ENCODE peak calls at places on chromosome 14, in six cellular contexts. One of them, this sample, is unnamed.

GRCh38 chr14:102666635-102667034 is 74.2 kb downstream of the RCOR1 start:
- DNase-seq in uterus: no peak
- DNase-seq in fibroblast of the aortic adventitia: no peak
- DNase-seq in IMR-90: no peak
- DNase-seq in retinal pigment epithelial cell: no peak
- DNase-seq in mammary epithelial cell: no peak
- DNase-seq in this sample: no peak

GRCh38 chr14:92510972-92511371 is 2.6 kb upstream of the RIN3 start:
- DNase-seq in uterus: no peak
- DNase-seq in fibroblast of the aortic adventitia: no peak
- DNase-seq in IMR-90: no peak
- DNase-seq in retinal pigment epithelial cell: no peak
- DNase-seq in mammary epithelial cell: no peak
- DNase-seq in this sample: no peak

GRCh38 chr14:97995571-97995970 is 1198.4 kb downstream of the VRK1 start:
- DNase-seq in uterus: no peak
- DNase-seq in fibroblast of the aortic adventitia: no peak
- DNase-seq in IMR-90: no peak
- DNase-seq in retinal pigment epithelial cell: no peak
- DNase-seq in mammary epithelial cell: no peak
- DNase-seq in this sample: no peak

GRCh38 chr14:31127690-31128089 is 79.9 kb downstream of the HECTD1 start:
- DNase-seq in uterus: no peak
- DNase-seq in fibroblast of the aortic adventitia: no peak
- DNase-seq in IMR-90: no peak
- DNase-seq in retinal pigment epithelial cell: no peak
- DNase-seq in mammary epithelial cell: peak; percentile 16
- DNase-seq in this sample: no peak

GRCh38 chr14:38485011-38485410 is 229.1 kb upstream of the CLEC14A start:
- DNase-seq in uterus: no peak
- DNase-seq in fibroblast of the aortic adventitia: no peak
- DNase-seq in IMR-90: no peak
- DNase-seq in retinal pigment epithelial cell: no peak
- DNase-seq in mammary epithelial cell: no peak
- DNase-seq in this sample: no peak

GRCh38 chr14:74539503-74539902 is 45.9 kb downstream of the ISCA2 start:
- DNase-seq in uterus: no peak
- DNase-seq in fibroblast of the aortic adventitia: no peak
- DNase-seq in IMR-90: no peak
- DNase-seq in retinal pigment epithelial cell: no peak
- DNase-seq in mammary epithelial cell: no peak
- DNase-seq in this sample: no peak

GRCh38 chr14:91173221-91173670 is 59.4 kb downstream of the DGLUCY start:
- DNase-seq in uterus: peak; percentile 87
- DNase-seq in fibroblast of the aortic adventitia: peak; percentile 88
- DNase-seq in IMR-90: peak; percentile 80
- DNase-seq in retinal pigment epithelial cell: peak; percentile 41
- DNase-seq in mammary epithelial cell: peak; percentile 52
- DNase-seq in this sample: peak; percentile 42

GRCh38 chr14:67680121-67680602 is 5.7 kb upstream of the VTI1B start:
- DNase-seq in uterus: no peak
- DNase-seq in fibroblast of the aortic adventitia: peak; percentile 88
- DNase-seq in IMR-90: peak; percentile 98
- DNase-seq in retinal pigment epithelial cell: no peak
- DNase-seq in mammary epithelial cell: peak; percentile 81
- DNase-seq in this sample: no peak

GRCh38 chr14:74756326-74756725 is 6.8 kb upstream of the YLPM1 start:
- DNase-seq in uterus: no peak
- DNase-seq in fibroblast of the aortic adventitia: no peak
- DNase-seq in IMR-90: no peak
- DNase-seq in retinal pigment epithelial cell: no peak
- DNase-seq in mammary epithelial cell: no peak
- DNase-seq in this sample: no peak

GRCh38 chr14:105440992-105441391 is 21.4 kb downstream of the MTA1 start:
- DNase-seq in uterus: no peak
- DNase-seq in fibroblast of the aortic adventitia: no peak
- DNase-seq in IMR-90: no peak
- DNase-seq in retinal pigment epithelial cell: no peak
- DNase-seq in mammary epithelial cell: no peak
- DNase-seq in this sample: no peak

GRCh38 chr14:73717998-73718741 is 4.0 kb upstream of the PNMA1 start:
- DNase-seq in uterus: peak; percentile 85
- DNase-seq in fibroblast of the aortic adventitia: no peak
- DNase-seq in IMR-90: peak; percentile 76
- DNase-seq in retinal pigment epithelial cell: no peak
- DNase-seq in mammary epithelial cell: no peak
- DNase-seq in this sample: no peak

GRCh38 chr14:43665570-43666267 is 841.4 kb downstream of the FSCB start:
- DNase-seq in uterus: no peak
- DNase-seq in fibroblast of the aortic adventitia: no peak
- DNase-seq in IMR-90: no peak
- DNase-seq in retinal pigment epithelial cell: no peak
- DNase-seq in mammary epithelial cell: no peak
- DNase-seq in this sample: no peak

GRCh38 chr14:97336816-97337215 is 539.6 kb downstream of the VRK1 start:
- DNase-seq in uterus: no peak
- DNase-seq in fibroblast of the aortic adventitia: no peak
- DNase-seq in IMR-90: no peak
- DNase-seq in retinal pigment epithelial cell: no peak
- DNase-seq in mammary epithelial cell: no peak
- DNase-seq in this sample: no peak

GRCh38 chr14:41830679-41831078 is 224.0 kb downstream of the LRFN5 start:
- DNase-seq in uterus: no peak
- DNase-seq in fibroblast of the aortic adventitia: peak; percentile 87
- DNase-seq in IMR-90: peak; percentile 86
- DNase-seq in retinal pigment epithelial cell: no peak
- DNase-seq in mammary epithelial cell: peak; percentile 60
- DNase-seq in this sample: no peak

GRCh38 chr14:75562048-75562447 is 16.4 kb upstream of the FLVCR2 start:
- DNase-seq in uterus: no peak
- DNase-seq in fibroblast of the aortic adventitia: no peak
- DNase-seq in IMR-90: no peak
- DNase-seq in retinal pigment epithelial cell: no peak
- DNase-seq in mammary epithelial cell: peak; percentile 34
- DNase-seq in this sample: no peak

GRCh38 chr14:86796221-86797074 is 1196.5 kb downstream of the GALC start:
- DNase-seq in uterus: no peak
- DNase-seq in fibroblast of the aortic adventitia: peak; percentile 67
- DNase-seq in IMR-90: peak; percentile 23
- DNase-seq in retinal pigment epithelial cell: no peak
- DNase-seq in mammary epithelial cell: no peak
- DNase-seq in this sample: no peak

GRCh38 chr14:68794130-68794855 is 1.4 kb upstream of the ZFP36L1 start:
- DNase-seq in uterus: peak; percentile 94
- DNase-seq in fibroblast of the aortic adventitia: peak; percentile 94
- DNase-seq in IMR-90: peak; percentile 95
- DNase-seq in retinal pigment epithelial cell: peak; percentile 64
- DNase-seq in mammary epithelial cell: peak; percentile 86
- DNase-seq in this sample: no peak

GRCh38 chr14:92037989-92038388 is 1.9 kb downstream of the TRIP11 start:
- DNase-seq in uterus: no peak
- DNase-seq in fibroblast of the aortic adventitia: peak; percentile 12
- DNase-seq in IMR-90: peak; percentile 1
- DNase-seq in retinal pigment epithelial cell: no peak
- DNase-seq in mammary epithelial cell: peak; percentile 3
- DNase-seq in this sample: no peak

GRCh38 chr14:61555056-61555838 is 140.1 kb upstream of the HIF1A start:
- DNase-seq in uterus: no peak
- DNase-seq in fibroblast of the aortic adventitia: peak; percentile 36
- DNase-seq in IMR-90: peak; percentile 75
- DNase-seq in retinal pigment epithelial cell: no peak
- DNase-seq in mammary epithelial cell: peak; percentile 81
- DNase-seq in this sample: no peak

GRCh38 chr14:45377201-45377600 is 124.2 kb upstream of the MIS18BP1 start:
- DNase-seq in uterus: no peak
- DNase-seq in fibroblast of the aortic adventitia: no peak
- DNase-seq in IMR-90: no peak
- DNase-seq in retinal pigment epithelial cell: no peak
- DNase-seq in mammary epithelial cell: no peak
- DNase-seq in this sample: no peak

GRCh38 chr14:24903337-24903736 is 146.6 kb downstream of the STXBP6 start:
- DNase-seq in uterus: no peak
- DNase-seq in fibroblast of the aortic adventitia: peak; percentile 69
- DNase-seq in IMR-90: peak; percentile 75
- DNase-seq in retinal pigment epithelial cell: no peak
- DNase-seq in mammary epithelial cell: peak; percentile 15
- DNase-seq in this sample: no peak

GRCh38 chr14:75911883-75912282 is 69.9 kb downstream of the TGFB3 start:
- DNase-seq in uterus: no peak
- DNase-seq in fibroblast of the aortic adventitia: peak; percentile 68
- DNase-seq in IMR-90: no peak
- DNase-seq in retinal pigment epithelial cell: peak; percentile 40
- DNase-seq in mammary epithelial cell: no peak
- DNase-seq in this sample: no peak

GRCh38 chr14:91258021-91258618 is 13.6 kb upstream of the GPR68 start:
- DNase-seq in uterus: peak; percentile 43
- DNase-seq in fibroblast of the aortic adventitia: peak; percentile 90
- DNase-seq in IMR-90: peak; percentile 12
- DNase-seq in retinal pigment epithelial cell: no peak
- DNase-seq in mammary epithelial cell: peak; percentile 91
- DNase-seq in this sample: no peak

GRCh38 chr14:79166171-79166570 is 996.0 kb downstream of the NRXN3 start:
- DNase-seq in uterus: no peak
- DNase-seq in fibroblast of the aortic adventitia: no peak
- DNase-seq in IMR-90: no peak
- DNase-seq in retinal pigment epithelial cell: no peak
- DNase-seq in mammary epithelial cell: no peak
- DNase-seq in this sample: no peak

GRCh38 chr14:38992067-38992835 is 110.8 kb downstream of the SEC23A start:
- DNase-seq in uterus: peak; percentile 18
- DNase-seq in fibroblast of the aortic adventitia: peak; percentile 17
- DNase-seq in IMR-90: no peak
- DNase-seq in retinal pigment epithelial cell: no peak
- DNase-seq in mammary epithelial cell: no peak
- DNase-seq in this sample: peak; percentile 33

GRCh38 chr14:32087173-32087861 is 10.2 kb downstream of the ARHGAP5 start:
- DNase-seq in uterus: no peak
- DNase-seq in fibroblast of the aortic adventitia: peak; percentile 33
- DNase-seq in IMR-90: peak; percentile 43
- DNase-seq in retinal pigment epithelial cell: no peak
- DNase-seq in mammary epithelial cell: peak; percentile 38
- DNase-seq in this sample: no peak

DNA sequence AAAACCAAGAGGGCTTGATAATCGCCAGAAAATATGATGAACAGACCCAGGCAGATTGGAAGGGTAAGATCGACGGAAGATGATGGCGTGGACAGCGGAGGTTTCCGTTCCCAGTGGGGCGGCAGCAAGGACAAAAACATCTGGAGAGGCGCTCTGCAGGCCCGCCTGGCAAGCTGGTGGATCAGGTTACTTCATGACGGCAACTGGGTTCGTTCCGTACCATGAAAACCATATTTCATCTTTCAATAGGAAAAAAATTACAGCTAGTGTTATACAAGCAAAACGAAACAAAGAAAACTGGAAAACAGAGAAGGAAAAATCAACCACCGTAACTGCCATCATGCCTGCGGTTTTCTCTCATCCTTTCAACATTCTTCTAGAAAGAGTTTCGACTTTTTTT is 210.6 kb downstream of the FOXN3 start:
- DNase-seq in uterus: no peak
- DNase-seq in fibroblast of the aortic adventitia: no peak
- DNase-seq in IMR-90: no peak
- DNase-seq in retinal pigment epithelial cell: no peak
- DNase-seq in mammary epithelial cell: no peak
- DNase-seq in this sample: no peak
- TF ChIP-seq CTCF in uterus: no peak
- TF ChIP-seq CTCF in fibroblast of the aortic adventitia: no peak
- TF ChIP-seq CTCF in IMR-90: no peak
- TF ChIP-seq CTCF in retinal pigment epithelial cell: no peak
- TF ChIP-seq CTCF in mammary epithelial cell: no peak
- TF ChIP-seq CTCF in this sample: no peak

GRCh38 chr14:100706860-100707259 is 19.8 kb upstream of the DLK1 start:
- DNase-seq in uterus: no peak
- DNase-seq in fibroblast of the aortic adventitia: no peak
- DNase-seq in IMR-90: no peak
- DNase-seq in retinal pigment epithelial cell: no peak
- DNase-seq in mammary epithelial cell: no peak
- DNase-seq in this sample: no peak

GRCh38 chr14:100709956-100710284 is 16.8 kb upstream of the DLK1 start:
- DNase-seq in uterus: no peak
- DNase-seq in fibroblast of the aortic adventitia: no peak
- DNase-seq in IMR-90: no peak
- DNase-seq in retinal pigment epithelial cell: no peak
- DNase-seq in mammary epithelial cell: no peak
- DNase-seq in this sample: no peak

GRCh38 chr14:100709252-100709955 is 17.3 kb upstream of the DLK1 start:
- DNase-seq in uterus: no peak
- DNase-seq in fibroblast of the aortic adventitia: peak; percentile 31
- DNase-seq in IMR-90: peak; percentile 10
- DNase-seq in retinal pigment epithelial cell: no peak
- DNase-seq in mammary epithelial cell: no peak
- DNase-seq in this sample: no peak

GRCh38 chr14:100710391-100711116 is 16.1 kb upstream of the DLK1 start:
- DNase-seq in uterus: no peak
- DNase-seq in fibroblast of the aortic adventitia: no peak
- DNase-seq in IMR-90: no peak
- DNase-seq in retinal pigment epithelial cell: no peak
- DNase-seq in mammary epithelial cell: no peak
- DNase-seq in this sample: no peak

GRCh38 chr14:100708349-100709217 is 18.1 kb upstream of the DLK1 start:
- DNase-seq in uterus: peak; percentile 57
- DNase-seq in fibroblast of the aortic adventitia: peak; percentile 42
- DNase-seq in IMR-90: peak; percentile 22
- DNase-seq in retinal pigment epithelial cell: no peak
- DNase-seq in mammary epithelial cell: no peak
- DNase-seq in this sample: peak; percentile 71
- H3K4me3 ChIP-seq in uterus: no peak overlapping the region
- H3K4me3 ChIP-seq in fibroblast of the aortic adventitia: no peak overlapping the region
- H3K4me3 ChIP-seq in IMR-90: no peak overlapping the region
- H3K4me3 ChIP-seq in retinal pigment epithelial cell: no peak overlapping the region
- H3K4me3 ChIP-seq in mammary epithelial cell: no peak overlapping the region
- H3K4me3 ChIP-seq in this sample: no peak overlapping the region

GRCh38 chr14:83253870-83254269 is 1720.2 kb upstream of the SEL1L start:
- DNase-seq in uterus: no peak
- DNase-seq in fibroblast of the aortic adventitia: no peak
- DNase-seq in IMR-90: no peak
- DNase-seq in retinal pigment epithelial cell: no peak
- DNase-seq in mammary epithelial cell: no peak
- DNase-seq in this sample: no peak
- TF ChIP-seq CTCF in uterus: no peak
- TF ChIP-seq CTCF in fibroblast of the aortic adventitia: no peak
- TF ChIP-seq CTCF in IMR-90: no peak
- TF ChIP-seq CTCF in retinal pigment epithelial cell: no peak
- TF ChIP-seq CTCF in mammary epithelial cell: no peak
- TF ChIP-seq CTCF in this sample: no peak

DNA sequence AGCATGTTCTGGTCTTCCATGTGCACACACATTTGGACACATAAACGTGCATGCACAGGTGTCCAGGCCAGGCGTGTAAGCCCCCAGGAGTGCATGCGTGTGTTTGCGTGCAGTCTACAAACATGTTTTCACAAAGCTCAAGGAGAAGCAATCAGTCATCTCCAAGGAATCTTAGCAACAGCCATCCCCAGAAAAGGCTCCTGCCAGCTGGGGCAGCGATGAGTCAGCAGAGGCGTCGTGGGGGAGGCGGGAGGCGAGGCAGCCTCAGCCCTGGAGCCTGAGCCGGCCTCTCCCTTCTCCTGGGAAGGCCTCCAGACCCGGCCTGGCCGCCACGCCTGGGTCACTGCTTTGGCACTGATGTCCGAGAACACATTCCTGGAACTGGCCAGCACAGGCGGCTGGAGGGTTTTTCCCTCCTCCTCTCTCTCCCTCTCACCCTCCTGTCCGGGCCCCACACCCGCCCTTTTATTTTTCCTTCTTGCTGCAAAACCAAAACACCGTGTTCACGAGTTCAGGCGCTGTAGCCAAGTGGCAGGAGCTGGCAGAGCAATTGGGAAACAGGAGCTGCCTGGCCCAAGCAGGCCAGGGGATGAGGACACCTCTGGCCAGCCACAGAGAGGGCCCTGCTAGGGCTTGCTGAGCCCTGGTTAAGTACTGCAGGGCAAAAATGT is 92.7 kb downstream of the LRRC74A start:
- DNase-seq in uterus: peak; percentile 98
- DNase-seq in fibroblast of the aortic adventitia: peak; percentile 99
- DNase-seq in IMR-90: peak; percentile 99
- DNase-seq in retinal pigment epithelial cell: peak; percentile 96
- DNase-seq in mammary epithelial cell: peak; percentile 96
- DNase-seq in this sample: peak; percentile 93
- H3K4me3 ChIP-seq in uterus: no peak overlapping the region
- H3K4me3 ChIP-seq in fibroblast of the aortic adventitia: peak overlapping the region; percentile 31
- H3K4me3 ChIP-seq in IMR-90: no peak overlapping the region
- H3K4me3 ChIP-seq in retinal pigment epithelial cell: peak overlapping the region; percentile 6
- H3K4me3 ChIP-seq in mammary epithelial cell: no peak overlapping the region
- H3K4me3 ChIP-seq in this sample: no peak overlapping the region

This sample was measured in LNCaP clone FGC.